ENCODE peak calls at places on chromosome X, in seven cellular contexts. One of them, this sample, is unnamed.

GRCh38 chrX:114626323-114626722 is 42.4 kb downstream of the HTR2C start:
- DNase-seq in stimulated activated CD4-positive, alpha-beta T cell treated with anti-CD3 and anti-CD28 coated beads, Interleukin-2, amount 100 ng/mL, for 48 hours: no peak
- DNase-seq in substantia nigra: no peak
- DNase-seq in fibroblast of mammary gland: peak; percentile 40
- DNase-seq in hypothalamus: no peak
- DNase-seq in cerebellar nuclear complex: no peak
- DNase-seq in AG04450: no peak
- DNase-seq in this sample: peak; percentile 0

GRCh38 chrX:12141511-12141910 is 3.2 kb downstream of the FRMPD4 start:
- DNase-seq in stimulated activated CD4-positive, alpha-beta T cell treated with anti-CD3 and anti-CD28 coated beads, Interleukin-2, amount 100 ng/mL, for 48 hours: no peak
- DNase-seq in substantia nigra: no peak
- DNase-seq in fibroblast of mammary gland: no peak
- DNase-seq in hypothalamus: no peak
- DNase-seq in cerebellar nuclear complex: no peak
- DNase-seq in AG04450: no peak
- DNase-seq in this sample: no peak

GRCh38 chrX:148024425-148025148 is 43.5 kb downstream of the FMR1NB start:
- DNase-seq in stimulated activated CD4-positive, alpha-beta T cell treated with anti-CD3 and anti-CD28 coated beads, Interleukin-2, amount 100 ng/mL, for 48 hours: no peak
- DNase-seq in substantia nigra: no peak
- DNase-seq in fibroblast of mammary gland: no peak
- DNase-seq in hypothalamus: no peak
- DNase-seq in cerebellar nuclear complex: no peak
- DNase-seq in AG04450: no peak
- DNase-seq in this sample: no peak

GRCh38 chrX:40066700-40067099 is 31.1 kb downstream of the BCOR start:
- DNase-seq in stimulated activated CD4-positive, alpha-beta T cell treated with anti-CD3 and anti-CD28 coated beads, Interleukin-2, amount 100 ng/mL, for 48 hours: no peak
- DNase-seq in substantia nigra: no peak
- DNase-seq in fibroblast of mammary gland: no peak
- DNase-seq in hypothalamus: no peak
- DNase-seq in cerebellar nuclear complex: no peak
- DNase-seq in AG04450: no peak
- DNase-seq in this sample: no peak

GRCh38 chrX:53445977-53446376 is 11.8 kb upstream of the HSD17B10 start:
- DNase-seq in stimulated activated CD4-positive, alpha-beta T cell treated with anti-CD3 and anti-CD28 coated beads, Interleukin-2, amount 100 ng/mL, for 48 hours: peak; percentile 34
- DNase-seq in substantia nigra: peak; percentile 0
- DNase-seq in fibroblast of mammary gland: peak; percentile 47
- DNase-seq in hypothalamus: no peak
- DNase-seq in cerebellar nuclear complex: peak; percentile 0
- DNase-seq in AG04450: no peak
- DNase-seq in this sample: peak; percentile 62

GRCh38 chrX:117522725-117523700 is 593.6 kb downstream of the KLHL13 start:
- DNase-seq in stimulated activated CD4-positive, alpha-beta T cell treated with anti-CD3 and anti-CD28 coated beads, Interleukin-2, amount 100 ng/mL, for 48 hours: no peak
- DNase-seq in substantia nigra: no peak
- DNase-seq in fibroblast of mammary gland: no peak
- DNase-seq in hypothalamus: no peak
- DNase-seq in cerebellar nuclear complex: no peak
- DNase-seq in AG04450: no peak
- DNase-seq in this sample: no peak

GRCh38 chrX:25034889-25035288 is 19.1 kb upstream of the ARX start:
- DNase-seq in stimulated activated CD4-positive, alpha-beta T cell treated with anti-CD3 and anti-CD28 coated beads, Interleukin-2, amount 100 ng/mL, for 48 hours: no peak
- DNase-seq in substantia nigra: no peak
- DNase-seq in fibroblast of mammary gland: peak; percentile 51
- DNase-seq in hypothalamus: no peak
- DNase-seq in cerebellar nuclear complex: no peak
- DNase-seq in AG04450: no peak
- DNase-seq in this sample: peak; percentile 58

GRCh38 chrX:54529166-54529558 is 857 bp upstream of the GNL3L start:
- DNase-seq in stimulated activated CD4-positive, alpha-beta T cell treated with anti-CD3 and anti-CD28 coated beads, Interleukin-2, amount 100 ng/mL, for 48 hours: no peak
- DNase-seq in substantia nigra: no peak
- DNase-seq in fibroblast of mammary gland: no peak
- DNase-seq in hypothalamus: no peak
- DNase-seq in cerebellar nuclear complex: no peak
- DNase-seq in AG04450: no peak
- DNase-seq in this sample: no peak

GRCh38 chrX:13092455-13092941 is 48.1 kb upstream of the FAM9C start:
- DNase-seq in stimulated activated CD4-positive, alpha-beta T cell treated with anti-CD3 and anti-CD28 coated beads, Interleukin-2, amount 100 ng/mL, for 48 hours: peak; percentile 51
- DNase-seq in substantia nigra: peak; percentile 18
- DNase-seq in fibroblast of mammary gland: no peak
- DNase-seq in hypothalamus: no peak
- DNase-seq in cerebellar nuclear complex: no peak
- DNase-seq in AG04450: no peak
- DNase-seq in this sample: no peak

GRCh38 chrX:107716816-107717700 is 58.5 kb downstream of the TSC22D3 start:
- DNase-seq in stimulated activated CD4-positive, alpha-beta T cell treated with anti-CD3 and anti-CD28 coated beads, Interleukin-2, amount 100 ng/mL, for 48 hours: peak; percentile 63
- DNase-seq in substantia nigra: peak; percentile 72
- DNase-seq in fibroblast of mammary gland: peak; percentile 89
- DNase-seq in hypothalamus: peak; percentile 43
- DNase-seq in cerebellar nuclear complex: peak; percentile 53
- DNase-seq in AG04450: no peak
- DNase-seq in this sample: peak; percentile 92

GRCh38 chrX:10597871-10598270 is 22.5 kb downstream of the MID1 start:
- DNase-seq in stimulated activated CD4-positive, alpha-beta T cell treated with anti-CD3 and anti-CD28 coated beads, Interleukin-2, amount 100 ng/mL, for 48 hours: no peak
- DNase-seq in substantia nigra: no peak
- DNase-seq in fibroblast of mammary gland: peak; percentile 64
- DNase-seq in hypothalamus: no peak
- DNase-seq in cerebellar nuclear complex: no peak
- DNase-seq in AG04450: no peak
- DNase-seq in this sample: peak; percentile 30

GRCh38 chrX:81414630-81415029 is 212.7 kb downstream of the SH3BGRL start:
- DNase-seq in stimulated activated CD4-positive, alpha-beta T cell treated with anti-CD3 and anti-CD28 coated beads, Interleukin-2, amount 100 ng/mL, for 48 hours: no peak
- DNase-seq in substantia nigra: no peak
- DNase-seq in fibroblast of mammary gland: peak; percentile 1
- DNase-seq in hypothalamus: no peak
- DNase-seq in cerebellar nuclear complex: no peak
- DNase-seq in AG04450: no peak
- DNase-seq in this sample: peak; percentile 51

GRCh38 chrX:27254663-27255062 is 208.5 kb downstream of the PPP4R3C start:
- DNase-seq in stimulated activated CD4-positive, alpha-beta T cell treated with anti-CD3 and anti-CD28 coated beads, Interleukin-2, amount 100 ng/mL, for 48 hours: no peak
- DNase-seq in substantia nigra: no peak
- DNase-seq in fibroblast of mammary gland: no peak
- DNase-seq in hypothalamus: no peak
- DNase-seq in cerebellar nuclear complex: no peak
- DNase-seq in AG04450: no peak
- DNase-seq in this sample: peak; percentile 68